ENCODE peak calls at places on chromosomes 6 and 20, in five cellular contexts. Q is kidney epithelial cell, P is epithelial cell of esophagus, A is sigmoid colon, J is spleen. W is an unnamed sample.

GRCh38 chr20:41213150-41213820 is 75.9 kb downstream of the PLCG1 start:
- DNase-seq in Q (no peak), P (peak), A (no peak), J (no peak), W (peak)

GRCh38 chr6:128527375-128527774 is 7.0 kb upstream of the PTPRK start:
- DNase-seq in Q (no peak), P (no peak), A (no peak), J (no peak), W (no peak)

GRCh38 chr6:69138893-69139494 is 503.9 kb downstream of the ADGRB3 start:
- DNase-seq in Q (peak), P (peak), A (no peak), J (no peak), W (no peak)

GRCh38 chr20:50242863-50243609 is 52.4 kb downstream of the CEBPB start:
- DNase-seq in Q (no peak), P (peak), A (no peak), J (no peak), W (peak)

GRCh38 chr6:149236584-149236983 is 80.9 kb upstream of the TAB2 start:
- DNase-seq in Q (no peak), P (no peak), A (no peak), J (no peak), W (peak)

GRCh38 chr6:160137989-160138835 is 16.6 kb downstream of the SLC22A1 start:
- DNase-seq in Q (peak), P (peak), A (peak), J (no peak), W (peak)

GRCh38 chr20:4195499-4195898 is 180.1 kb upstream of the RNF24 start:
- DNase-seq in Q (no peak), P (peak), A (no peak), J (peak), W (peak)

GRCh38 chr20:22951966-22952365 is 83.1 kb upstream of the SSTR4 start:
- DNase-seq in Q (no peak), P (no peak), A (no peak), J (no peak), W (no peak)

GRCh38 chr6:35911871-35912653 is 8.8 kb downstream of the SRPK1 start:
- DNase-seq in Q (no peak), P (peak), A (no peak), J (no peak), W (peak)

GRCh38 chr20:34401741-34402455 is 38.8 kb downstream of the ITCH start:
- DNase-seq in Q (no peak), P (no peak), A (no peak), J (no peak), W (no peak)

GRCh38 chr6:10420546-10421507 is 6.0 kb upstream of the TFAP2A start:
- DNase-seq in Q (no peak), P (no peak), A (no peak), J (no peak), W (peak)

GRCh38 chr20:32333988-32334885 is 23.9 kb upstream of the ASXL1 start:
- DNase-seq in Q (no peak), P (peak), A (peak), J (peak), W (peak)

GRCh38 chr6:158255974-158256601 is 56.2 kb upstream of the TULP4 start:
- DNase-seq in Q (no peak), P (no peak), A (no peak), J (no peak), W (no peak)

DNA sequence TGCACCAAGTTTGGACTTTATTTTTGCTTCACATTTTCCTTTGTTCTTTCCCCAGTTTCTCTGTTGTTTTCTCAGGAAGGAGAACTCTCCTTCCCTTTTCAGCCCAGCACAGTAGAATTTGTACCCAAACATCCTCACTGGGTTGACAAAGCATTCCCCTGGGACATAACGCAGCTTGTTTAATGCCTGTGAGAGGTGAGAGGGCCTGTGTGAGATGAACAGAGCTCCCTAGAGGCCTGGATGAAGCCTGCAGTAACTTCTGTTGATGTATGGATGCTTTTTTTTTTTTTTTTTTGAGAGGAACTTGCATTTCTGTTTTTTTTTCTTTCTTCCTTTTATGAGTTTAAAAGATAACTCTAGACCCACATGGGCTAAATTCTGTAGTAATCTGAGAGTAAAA is 104.9 kb upstream of the SLC22A23 start:
- DNase-seq in Q (no peak), P (peak), A (no peak), J (no peak), W (no peak)
- TF ChIP-seq CTCF in Q (no peak), P (peak), A (no peak), J (no peak), W (no peak)

GRCh38 chr20:61976275-61976649 is 89.4 kb downstream of the TAF4 start:
- DNase-seq in Q (no peak), P (no peak), A (no peak), J (no peak), W (no peak)
- TF ChIP-seq CTCF in Q (no peak), P (no peak), A (no peak), J (no peak), W (no peak)

GRCh38 chr6:84579404-84579803 is 185.0 kb downstream of the TBX18 start:
- DNase-seq in Q (no peak), P (no peak), A (no peak), J (no peak), W (no peak)
- TF ChIP-seq CTCF in Q (no peak), P (no peak), A (no peak), J (no peak), W (no peak)

DNA sequence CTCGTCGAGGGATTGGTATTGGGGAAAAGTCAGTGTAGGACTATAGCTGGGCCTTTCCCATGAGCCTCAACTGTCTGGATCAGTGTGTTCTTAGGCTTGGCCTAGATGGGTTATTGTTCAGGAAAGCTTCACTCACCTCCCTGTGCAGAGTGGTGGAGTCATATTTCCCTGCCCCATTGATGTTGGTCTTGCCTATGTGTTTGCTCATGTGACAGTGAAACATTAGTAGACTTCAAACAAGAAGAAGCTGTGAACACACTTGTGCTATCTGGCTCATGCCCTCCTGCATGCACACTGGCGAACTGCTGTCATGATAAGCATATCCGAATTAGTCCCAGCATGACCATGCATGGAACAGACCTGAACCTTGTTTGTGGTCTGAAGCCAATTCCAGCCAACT is 171.1 kb downstream of the DHX35 start:
- DNase-seq in Q (no peak), P (no peak), A (no peak), J (no peak), W (no peak)
- TF ChIP-seq CTCF in Q (no peak), P (no peak), A (no peak), J (no peak), W (no peak)

GRCh38 chr6:14224359-14225103 is 107.0 kb downstream of the CD83 start:
- DNase-seq in Q (no peak), P (no peak), A (no peak), J (no peak), W (no peak)

GRCh38 chr6:14231546-14232280 is 114.1 kb downstream of the CD83 start:
- DNase-seq in Q (no peak), P (no peak), A (no peak), J (no peak), W (no peak)

GRCh38 chr6:14231071-14231483 is 113.5 kb downstream of the CD83 start:
- DNase-seq in Q (no peak), P (no peak), A (no peak), J (no peak), W (no peak)

GRCh38 chr6:14226051-14226660 is 108.6 kb downstream of the CD83 start:
- DNase-seq in Q (no peak), P (no peak), A (no peak), J (no peak), W (no peak)

DNA sequence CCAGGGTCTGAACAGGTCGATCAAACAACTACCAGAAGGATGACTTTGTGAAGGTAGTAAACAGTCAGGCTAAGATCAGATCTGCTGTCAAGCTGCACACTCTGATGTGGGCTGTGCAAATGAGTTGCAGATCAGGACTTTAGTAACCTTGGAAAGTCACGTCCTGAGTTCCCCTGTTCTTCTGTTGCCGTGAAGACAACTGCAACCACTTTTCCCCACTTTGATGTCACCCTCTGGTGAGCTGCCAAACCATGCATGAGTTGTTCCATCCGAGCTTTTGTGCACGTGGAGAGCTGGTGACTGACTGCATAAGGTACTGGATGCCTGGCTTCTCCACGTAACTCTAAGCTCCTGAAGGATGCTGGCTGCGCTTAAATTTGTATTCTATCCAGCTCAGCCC is 111.0 kb downstream of the CD83 start:
- DNase-seq in Q (peak), P (no peak), A (no peak), J (no peak), W (no peak)
- TF ChIP-seq CTCF in Q (no peak), P (no peak), A (no peak), J (no peak), W (no peak)

DNA sequence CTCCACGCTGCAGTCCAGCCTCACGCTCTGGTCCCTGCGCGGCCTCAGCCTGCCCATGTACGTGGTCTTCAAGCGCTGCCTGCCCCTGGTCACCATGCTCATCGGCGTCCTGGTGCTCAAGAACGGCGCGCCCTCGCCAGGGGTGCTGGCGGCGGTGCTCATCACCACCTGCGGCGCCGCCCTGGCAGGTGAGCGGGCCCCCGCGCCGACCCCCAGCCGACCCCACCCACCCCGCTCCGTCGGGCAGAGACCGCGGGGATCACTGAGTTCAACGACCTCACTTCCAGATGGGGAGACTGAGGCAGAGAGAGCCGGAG is 537 bp downstream of the SLC35D3 start:
- DNase-seq in Q (no peak), P (peak), A (no peak), J (no peak), W (no peak)
- TF ChIP-seq CTCF in Q (no peak), P (no peak), A (no peak), J (no peak), W (no peak)

W was measured in MCF 10A.